ENCODE peak calls at places on chromosomes 5 and 9, in six cellular contexts. I is pancreas; N is brain microvascular endothelial cell; M is aorta; G is IMR-90; D is CD4-positive, alpha-beta memory T cell. T is an unnamed sample.

GRCh38 chr5:109689740-109690455 is at the start of gene MAN2A1:
- DNase-seq in M (peak; percentile 93), G (peak; percentile 47), D (peak; percentile 78), N (peak; percentile 51), I (peak; percentile 83), T (peak; percentile 66)

GRCh38 chr5:173524136-173524535 is 92.3 kb downstream of the BOD1 start:
- DNase-seq in M (no peak), D (no peak), G (no peak), I (no peak), N (no peak), T (no peak)

GRCh38 chr5:137320056-137321045 is 178.8 kb downstream of the SPOCK1 start:
- DNase-seq in M (no peak), D (peak; percentile 6), G (peak; percentile 51), N (peak; percentile 58), I (no peak), T (peak; percentile 33)

GRCh38 chr9:109214414-109214813 is 47.4 kb upstream of the FRRS1L start:
- DNase-seq in D (no peak), I (no peak), G (no peak), M (no peak), N (no peak), T (no peak)

GRCh38 chr9:113798062-113799030 is 77.8 kb upstream of the ZNF618 start:
- DNase-seq in G (peak; percentile 33), N (no peak), I (no peak), M (no peak), D (no peak), T (no peak)

GRCh38 chr5:139747583-139748504 is 47.8 kb upstream of the PSD2 start:
- DNase-seq in M (peak; percentile 92), N (peak; percentile 57), D (peak; percentile 20), I (peak; percentile 64), G (peak; percentile 81), T (peak; percentile 86)

GRCh38 chr9:122988919-122989614 is 44.4 kb upstream of the GPR21 start:
- DNase-seq in M (no peak), G (no peak), I (no peak), D (no peak), N (no peak), T (no peak)

GRCh38 chr9:34557421-34558321 is 31.9 kb downstream of the CNTFR start:
- DNase-seq in N (no peak), D (no peak), G (no peak), M (peak; percentile 60), I (no peak), T (no peak)

GRCh38 chr5:124735169-124735858 is 11.1 kb downstream of the ZNF608 start:
- DNase-seq in D (no peak), I (peak; percentile 38), N (no peak), G (no peak), M (no peak), T (peak; percentile 79)

GRCh38 chr9:76751011-76751410 is 13.2 kb upstream of the PCA3 start:
- DNase-seq in N (no peak), G (no peak), M (no peak), I (no peak), D (no peak), T (no peak)

GRCh38 chr5:115295775-115296129 is 702 bp downstream of the CCDC112 start:
- DNase-seq in N (no peak), I (no peak), M (no peak), D (no peak), G (no peak), T (no peak)

GRCh38 chr9:6086006-6086655 is 70.7 kb upstream of the RANBP6 start:
- DNase-seq in N (no peak), M (no peak), G (no peak), D (no peak), I (no peak), T (no peak)

GRCh38 chr5:14450055-14450524 is 131.5 kb upstream of the OTULINL start:
- DNase-seq in I (no peak), N (peak; percentile 97), D (no peak), M (peak; percentile 83), G (peak; percentile 92), T (no peak)

GRCh38 chr5:155587458-155587857 is 573.9 kb downstream of the KIF4B start:
- DNase-seq in D (no peak), I (no peak), N (no peak), M (no peak), G (no peak), T (no peak)

GRCh38 chr5:59189482-59189881 is 606.6 kb downstream of the RAB3C start:
- DNase-seq in M (no peak), I (no peak), G (no peak), N (no peak), D (no peak), T (no peak)

GRCh38 chr9:98640394-98640793 is 68.3 kb downstream of the GABBR2 start:
- DNase-seq in G (no peak), N (no peak), M (no peak), D (no peak), I (no peak), T (no peak)

GRCh38 chr5:143596824-143597223 is 193.3 kb upstream of the NR3C1 start:
- DNase-seq in M (no peak), D (no peak), G (no peak), I (no peak), N (no peak), T (no peak)

GRCh38 chr9:133597316-133597957 is 11.8 kb downstream of the FAM163B start:
- DNase-seq in D (no peak), M (no peak), G (no peak), N (no peak), I (no peak), T (no peak)

GRCh38 chr5:107469485-107469884 is 201.3 kb downstream of the EFNA5 start:
- DNase-seq in I (no peak), N (peak; percentile 82), M (no peak), D (no peak), G (peak; percentile 94), T (no peak)

GRCh38 chr5:55039843-55040242 is 15.8 kb downstream of the GZMK start:
- DNase-seq in G (no peak), I (no peak), N (no peak), M (no peak), D (no peak), T (no peak)

GRCh38 chr9:36450110-36450732 is 50.2 kb upstream of the RNF38 start:
- DNase-seq in I (no peak), N (peak; percentile 12), D (peak; percentile 29), G (peak; percentile 57), M (no peak), T (peak; percentile 21)

GRCh38 chr5:131525805-131526204 is 109.2 kb downstream of the RAPGEF6 start:
- DNase-seq in I (no peak), G (no peak), M (no peak), D (no peak), N (no peak), T (no peak)

GRCh38 chr5:28328691-28329090 is 1290.3 kb upstream of the CDH9 start:
- DNase-seq in M (no peak), N (no peak), G (no peak), I (no peak), D (no peak), T (no peak)

DNA sequence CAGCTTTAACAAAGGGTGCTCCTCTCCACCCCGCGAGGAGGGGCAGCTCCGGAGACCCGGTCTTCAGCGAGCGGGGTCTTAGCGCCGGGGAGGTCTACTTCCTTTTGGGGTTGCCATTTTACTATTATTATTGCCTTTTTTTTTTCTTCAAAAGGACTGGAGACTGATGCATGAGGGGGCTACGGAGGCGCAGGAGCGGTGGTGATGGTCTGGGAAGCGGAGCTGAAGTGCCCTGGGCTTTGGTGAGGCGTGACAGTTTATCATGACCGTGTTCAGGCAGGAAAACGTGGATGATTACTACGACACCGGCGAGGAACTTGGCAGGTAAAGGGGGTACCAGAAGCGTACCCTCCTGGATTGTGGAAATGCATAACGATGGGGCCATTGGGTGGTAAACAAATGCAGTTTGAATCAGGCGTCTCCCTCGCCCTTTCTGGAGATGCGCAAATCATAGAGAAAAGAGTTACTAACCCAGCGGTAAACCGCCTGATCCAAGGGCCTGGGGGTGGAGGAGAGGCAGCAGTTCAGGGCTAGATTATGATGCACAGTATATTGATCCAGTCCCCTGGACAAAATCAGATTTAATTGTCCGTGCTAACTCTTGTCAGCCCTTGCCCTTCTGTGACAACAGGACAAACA is 1.3 kb downstream of the DAPK1 start:
- DNase-seq in G (no peak), M (no peak), N (no peak), I (no peak), D (no peak), T (peak; percentile 37)
- H3K27ac ChIP-seq in G (no peak overlapping the region), M (no peak overlapping the region), N (no peak overlapping the region), I (peak overlapping the region; percentile 97), D (no peak overlapping the region), T (peak overlapping the region; percentile 85)

GRCh38 chr5:3597727-3598082 is 2.1 kb downstream of the IRX1 start:
- DNase-seq in M (no peak), I (no peak), N (no peak), D (no peak), G (no peak), T (no peak)
- H3K27me3 ChIP-seq in M (no peaks in the 10 kb centered on the region), I (peaks cover 14% of the 10 kb centered on the region), N (peaks cover 87% of the 10 kb centered on the region), D (peaks cover 10% of the 10 kb centered on the region), G (peaks cover 74% of the 10 kb centered on the region), T (peaks cover 94% of the 10 kb centered on the region)

DNA sequence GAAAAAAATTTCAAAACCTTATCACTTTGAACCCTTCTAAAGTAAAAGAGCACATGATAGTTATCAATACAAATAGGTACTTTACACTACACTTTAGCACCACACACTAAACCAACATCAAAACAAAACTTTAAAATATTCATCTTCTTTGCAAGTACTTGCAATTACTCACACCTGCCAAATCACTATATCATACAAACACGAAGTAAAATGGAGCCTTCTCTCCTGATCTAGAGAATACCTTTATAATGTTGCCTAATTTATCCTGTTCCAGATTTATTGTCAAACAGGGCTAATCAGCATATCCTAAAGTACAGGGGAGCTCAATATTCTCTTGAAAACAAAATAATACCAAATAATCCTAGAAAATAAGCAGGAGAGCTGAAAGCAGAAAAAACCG is 3.0 kb downstream of the RNF145 start:
- DNase-seq in D (no peak), I (no peak), N (no peak), M (no peak), G (peak; percentile 7), T (no peak)
- H3K4me3 ChIP-seq in D (peak overlapping the region; percentile 42), I (no peak overlapping the region), N (peak overlapping the region; percentile 85), M (no peak overlapping the region), G (peak overlapping the region; percentile 83), T (peak overlapping the region; percentile 65)

GRCh38 chr5:73749485-73750270 is 123.7 kb downstream of the ARHGEF28 start:
- DNase-seq in I (no peak), N (no peak), D (no peak), M (no peak), G (peak; percentile 23), T (no peak)
- H3K27ac ChIP-seq in I (no peak overlapping the region), N (no peak overlapping the region), D (no peak overlapping the region), M (peak overlapping the region; percentile 57), G (no peak overlapping the region), T (no peak overlapping the region)

GRCh38 chr5:64144429-64145215 is 21.0 kb upstream of the RNF180 start:
- DNase-seq in I (no peak), M (no peak), G (no peak), D (no peak), N (peak; percentile 20), T (no peak)

DNA sequence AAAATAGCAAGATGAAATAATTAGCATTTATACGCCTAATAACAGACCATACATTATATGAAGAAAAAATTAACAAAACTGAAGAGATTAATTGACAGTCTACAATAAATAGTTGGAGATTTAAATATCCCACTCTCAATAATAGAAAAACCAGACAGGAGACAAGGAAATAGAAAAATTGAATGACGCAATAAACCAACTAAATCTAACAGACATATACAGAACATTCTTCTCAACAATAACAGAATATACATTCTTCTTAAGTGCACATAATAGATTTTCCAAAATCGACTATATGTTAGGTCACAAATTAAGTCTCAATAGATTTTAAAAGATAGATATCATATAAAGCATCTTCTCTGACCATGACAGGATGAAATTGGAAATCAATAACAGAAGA is 25.6 kb upstream of the RNF180 start:
- DNase-seq in G (no peak), I (no peak), N (no peak), D (no peak), M (no peak), T (no peak)
- H3K27me3 ChIP-seq in G (no peaks in the 10 kb centered on the region), I (no peaks in the 10 kb centered on the region), N (no peaks in the 10 kb centered on the region), D (no peaks in the 10 kb centered on the region), M (no peaks in the 10 kb centered on the region), T (no peaks in the 10 kb centered on the region)